ENCODE peak calls at places on chromosomes 13 and 19, in nine cellular contexts. J is H9, O is heart left ventricle, N is mammary epithelial cell, T is IMR-90, I is Panc1, W is SK-N-SH, B is lung, P is breast epithelium. L is an unnamed sample. For H3K9me3, the result is how much of the 10 kb centered on the place peaks cover.

GRCh38 chr13:97369269-97369893 is 64.6 kb upstream of the RAP2A start:
- DNase-seq in J (no peak), O (no peak), N (no peak), T (no peak), I (no peak), W (no peak), B (no peak), P (no peak), L (no peak)

GRCh38 chr13:85313761-85314503 is 485.3 kb downstream of the SLITRK6 start:
- DNase-seq in J (no peak), O (no peak), N (peak), T (peak), I (peak), W (peak), B (no peak), P (no peak), L (no peak)

GRCh38 chr13:27917121-27917947 is 2.5 kb upstream of the PDX1 start:
- DNase-seq in J (peak), O (no peak), N (no peak), T (no peak), I (no peak), W (no peak), B (no peak), P (no peak), L (no peak)

GRCh38 chr19:46913852-46914430 is 53.1 kb downstream of the ARHGAP35 start:
- DNase-seq in J (no peak), O (no peak), N (peak), T (peak), I (no peak), W (no peak), B (no peak), P (no peak), L (no peak)

GRCh38 chr19:12703056-12703455 is 6.6 kb upstream of the FBXW9 start:
- DNase-seq in J (peak), O (no peak), N (peak), T (peak), I (no peak), W (peak), B (no peak), P (no peak), L (no peak)

GRCh38 chr13:104984296-104984818 is 1551.1 kb downstream of the EFNB2 start:
- DNase-seq in J (no peak), O (peak), N (peak), T (peak), I (no peak), W (peak), B (no peak), P (no peak), L (peak)

GRCh38 chr13:41465215-41465907 is 8.0 kb downstream of the RGCC start:
- DNase-seq in J (no peak), O (peak), N (peak), T (peak), I (no peak), W (no peak), B (peak), P (peak), L (peak)

GRCh38 chr19:38062959-38063786 is 156.2 kb downstream of the SIPA1L3 start:
- DNase-seq in J (no peak), O (no peak), N (no peak), T (peak), I (no peak), W (peak), B (no peak), P (no peak), L (no peak)

GRCh38 chr13:71773534-71773933 is 93.5 kb downstream of the DACH1 start:
- DNase-seq in J (no peak), O (no peak), N (no peak), T (no peak), I (no peak), W (no peak), B (no peak), P (no peak), L (no peak)

GRCh38 chr19:34096020-34096915 is 76.0 kb upstream of the LSM14A start:
- DNase-seq in J (peak), O (no peak), N (peak), T (peak), I (peak), W (peak), B (no peak), P (no peak), L (no peak)

GRCh38 chr13:24008679-24009078 is 111.4 kb upstream of the C1QTNF9B start:
- DNase-seq in J (no peak), O (no peak), N (no peak), T (peak), I (no peak), W (no peak), B (no peak), P (no peak), L (no peak)

GRCh38 chr19:16896913-16897571 is 8.2 kb downstream of the F2RL3 start:
- DNase-seq in J (peak), O (peak), N (peak), T (peak), I (peak), W (peak), B (peak), P (peak), L (peak)

GRCh38 chr13:32309812-32310706 is 5.1 kb downstream of the ZAR1L start:
- DNase-seq in J (peak), O (no peak), N (peak), T (peak), I (peak), W (peak), B (no peak), P (no peak), L (no peak)

GRCh38 chr13:44312898-44313551 is 60.6 kb upstream of the SERP2 start:
- DNase-seq in J (no peak), O (no peak), N (peak), T (peak), I (peak), W (no peak), B (no peak), P (no peak), L (no peak)

GRCh38 chr19:29565171-29565570 is 39.4 kb downstream of the VSTM2B start:
- DNase-seq in J (no peak), O (no peak), N (no peak), T (no peak), I (no peak), W (no peak), B (no peak), P (no peak), L (no peak)

GRCh38 chr13:18944501-18945068 is 237.0 kb downstream of the TUBA3C start:
- DNase-seq in J (no peak), O (no peak), N (no peak), T (no peak), I (no peak), W (no peak), B (no peak), P (no peak), L (no peak)

GRCh38 chr13:30338331-30338851 is 31.0 kb upstream of the KATNAL1 start:
- DNase-seq in J (no peak), O (no peak), N (peak), T (peak), I (no peak), W (no peak), B (no peak), P (no peak), L (peak)

GRCh38 chr19:12365094-12365371 is 450 bp downstream of the ZNF442 start:
- DNase-seq in J (no peak), O (no peak), N (peak), T (peak), I (no peak), W (peak), B (no peak), P (peak), L (peak)

GRCh38 chr13:50693755-50694154 is 149.7 kb downstream of the DLEU7 start:
- DNase-seq in J (no peak), O (peak), N (no peak), T (no peak), I (no peak), W (no peak), B (peak), P (no peak), L (no peak)

GRCh38 chr13:98447881-98448641 is 128.8 kb downstream of the STK24 start:
- DNase-seq in J (peak), O (peak), N (no peak), T (no peak), I (no peak), W (peak), B (no peak), P (no peak), L (no peak)

GRCh38 chr13:101706651-101707050 is 254.2 kb downstream of the ITGBL1 start:
- DNase-seq in J (no peak), O (peak), N (peak), T (peak), I (no peak), W (no peak), B (peak), P (peak), L (peak)

GRCh38 chr19:2603320-2603719 is 99.2 kb downstream of the GNG7 start:
- DNase-seq in J (peak), O (peak), N (no peak), T (no peak), I (no peak), W (no peak), B (no peak), P (no peak), L (no peak)

GRCh38 chr19:46821512-46822359 is 28.9 kb downstream of the AP2S1 start:
- DNase-seq in J (peak), O (peak), N (no peak), T (no peak), I (no peak), W (no peak), B (no peak), P (no peak), L (no peak)

GRCh38 chr13:98410591-98410990 is 166.3 kb downstream of the STK24 start:
- DNase-seq in J (no peak), O (no peak), N (no peak), T (no peak), I (no peak), W (no peak), B (no peak), P (no peak), L (no peak)

GRCh38 chr19:52786078-52786463 is 520 bp downstream of the ZNF600 start:
- DNase-seq in J (no peak), O (peak), N (peak), T (no peak), I (no peak), W (peak), B (no peak), P (no peak), L (no peak)

GRCh38 chr19:39592381-39592780 is 9.9 kb upstream of the LGALS13 start:
- DNase-seq in J (no peak), O (no peak), N (no peak), T (no peak), I (no peak), W (no peak), B (no peak), P (no peak), L (no peak)

GRCh38 chr19:35144600-35145436 is 1.8 kb downstream of the FXYD7 start:
- DNase-seq in J (peak), O (no peak), N (peak), T (no peak), I (no peak), W (no peak), B (peak), P (no peak), L (no peak)

GRCh38 chr13:35888327-35888940 is 242.7 kb downstream of the DCLK1 start:
- DNase-seq in J (no peak), O (no peak), N (no peak), T (peak), I (no peak), W (peak), B (peak), P (no peak), L (no peak)

DNA sequence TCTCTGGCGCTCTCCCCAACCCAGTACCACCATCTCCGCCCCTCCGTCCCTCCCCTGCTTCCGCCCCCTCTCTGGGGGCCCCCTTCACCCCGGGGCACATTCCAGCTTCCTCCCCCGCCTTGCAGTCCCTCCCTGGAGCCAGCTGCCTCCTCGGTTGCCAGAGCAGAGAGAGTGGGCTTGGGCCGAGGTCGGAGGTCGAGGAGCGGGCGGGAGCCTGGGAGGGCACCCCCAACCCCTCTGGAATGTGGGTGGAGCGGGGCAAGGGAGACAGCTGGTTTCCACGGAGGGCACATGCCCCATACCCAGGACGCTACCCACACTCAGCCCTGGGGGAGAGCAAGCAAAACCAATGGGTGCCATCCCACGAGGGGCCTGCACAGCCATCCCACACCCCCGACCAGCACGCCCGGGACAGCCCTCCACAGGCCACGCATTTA is 6.4 kb upstream of the CIRBP start:
- DNase-seq in J (no peak), O (no peak), N (no peak), T (no peak), I (no peak), W (no peak), B (no peak), P (peak), L (no peak)
- H3K27ac ChIP-seq in J (no peak), O (peak), N (peak), T (peak), I (peak), W (no peak), B (peak), P (peak), L (peak)

DNA sequence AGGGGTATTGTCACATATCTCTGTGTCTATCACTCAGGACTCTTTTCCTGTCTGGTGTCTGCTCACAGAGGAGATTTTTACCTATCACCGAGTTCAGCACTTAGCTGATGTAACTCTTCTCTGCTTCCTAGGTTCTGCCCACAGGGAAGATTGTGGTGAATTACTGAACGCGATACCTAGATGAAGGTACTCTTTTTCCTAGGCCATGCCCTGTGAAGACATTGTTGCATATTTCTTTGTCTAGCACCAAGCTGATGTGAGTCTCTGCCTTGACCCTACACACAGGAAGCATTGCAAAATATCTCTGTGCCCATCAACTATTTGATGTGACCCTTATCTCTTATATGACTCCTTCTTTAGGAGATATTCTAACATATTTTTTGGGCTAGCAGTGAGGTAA is 72.1 kb upstream of the ZNF43 start:
- DNase-seq in J (no peak), O (no peak), N (no peak), T (no peak), I (no peak), W (no peak), B (no peak), P (no peak), L (no peak)
- H3K9me3 ChIP-seq in J (half or more), O (under half), N (half or more), T (under half), I (under half), W (under half), B (under half), P (under half), L (under half)

GRCh38 chr19:50657672-50658437 is 8.6 kb downstream of the C19orf81 start:
- DNase-seq in J (peak), O (peak), N (peak), T (peak), I (peak), W (peak), B (peak), P (peak), L (peak)

GRCh38 chr19:50659318-50660082 is 10.3 kb downstream of the C19orf81 start:
- DNase-seq in J (no peak), O (no peak), N (no peak), T (no peak), I (no peak), W (peak), B (no peak), P (no peak), L (no peak)

GRCh38 chr19:50660083-50660366 is 10.8 kb downstream of the C19orf81 start:
- DNase-seq in J (no peak), O (no peak), N (no peak), T (no peak), I (no peak), W (no peak), B (no peak), P (no peak), L (no peak)

GRCh38 chr19:50657222-50657669 is 8.0 kb downstream of the C19orf81 start:
- DNase-seq in J (no peak), O (no peak), N (no peak), T (no peak), I (no peak), W (no peak), B (no peak), P (no peak), L (no peak)

GRCh38 chr19:50658438-50659317 is 9.4 kb downstream of the C19orf81 start:
- DNase-seq in J (peak), O (peak), N (peak), T (peak), I (no peak), W (peak), B (peak), P (peak), L (peak)
- TF ChIP-seq CTCF in J (no peak), O (no peak), N (no peak), T (no peak), I (no peak), W (no peak), B (no peak), P (no peak), L (no peak)

DNA sequence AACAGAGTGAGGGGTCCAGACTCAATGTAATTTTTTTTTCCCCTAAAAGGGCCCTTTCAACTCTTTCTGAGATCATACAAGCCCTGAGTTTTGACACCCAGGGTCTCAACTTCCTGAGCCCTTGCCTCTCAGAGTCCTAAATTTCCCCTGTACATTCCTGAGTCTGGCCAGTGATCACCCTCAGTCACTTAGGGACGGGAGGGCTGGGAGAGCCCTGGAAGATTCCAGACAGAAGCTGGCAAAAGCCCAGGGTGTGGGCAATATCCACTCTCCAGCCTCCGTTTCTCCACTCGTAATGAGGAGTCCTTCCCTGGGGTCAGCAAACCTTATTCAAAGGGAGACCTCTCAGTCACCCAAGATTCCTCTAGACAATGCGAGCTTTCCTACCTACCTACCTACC is 1.6 kb downstream of the PPP1R13L start:
- DNase-seq in J (no peak), O (no peak), N (no peak), T (no peak), I (no peak), W (no peak), B (no peak), P (no peak), L (peak)
- H3K27ac ChIP-seq in J (no peak), O (peak), N (peak), T (no peak), I (peak), W (no peak), B (peak), P (peak), L (no peak)

GRCh38 chr19:10392120-10392519 is 11.2 kb downstream of the CDC37 start:
- DNase-seq in J (no peak), O (no peak), N (no peak), T (no peak), I (no peak), W (no peak), B (no peak), P (no peak), L (no peak)

GRCh38 chr19:10393137-10393536 is 10.2 kb downstream of the CDC37 start:
- DNase-seq in J (no peak), O (no peak), N (no peak), T (no peak), I (no peak), W (no peak), B (no peak), P (no peak), L (no peak)

GRCh38 chr19:10388957-10389356 is 8.6 kb upstream of the TYK2 start:
- DNase-seq in J (peak), O (peak), N (peak), T (peak), I (peak), W (peak), B (peak), P (peak), L (peak)

GRCh38 chr19:10389863-10390262 is 9.5 kb upstream of the TYK2 start:
- DNase-seq in J (peak), O (no peak), N (no peak), T (no peak), I (no peak), W (no peak), B (no peak), P (no peak), L (no peak)

GRCh38 chr19:10390652-10391286 is 10.4 kb upstream of the TYK2 start:
- DNase-seq in J (peak), O (no peak), N (peak), T (peak), I (peak), W (peak), B (peak), P (peak), L (peak)
- H3K9me3 ChIP-seq in J (under half), O (under half), N (under half), T (under half), I (under half), W (under half), B (under half), P (under half), L (under half)

DNA sequence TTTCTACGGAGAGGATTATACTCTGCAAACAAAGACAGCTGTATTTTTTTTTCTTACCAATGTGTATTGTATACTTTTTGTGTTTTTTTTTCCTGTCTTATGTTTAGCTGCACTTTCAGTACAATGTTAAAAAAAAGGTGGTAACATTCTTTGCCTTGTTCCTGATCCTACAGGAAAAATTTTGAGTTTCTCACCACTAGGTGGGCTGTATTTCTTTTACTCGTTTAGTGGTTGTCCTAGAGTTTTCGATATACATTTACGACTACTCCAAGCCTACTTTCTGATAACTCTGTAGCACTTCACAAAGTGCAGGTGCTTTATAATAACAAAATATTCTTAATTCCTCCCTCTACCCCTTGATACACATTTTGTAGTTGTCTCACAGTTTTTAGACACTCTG is 652.2 kb downstream of the UQCRFS1 start:
- DNase-seq in J (no peak), O (no peak), N (no peak), T (no peak), I (no peak), W (no peak), B (no peak), P (no peak), L (no peak)
- TF ChIP-seq CTCF in J (peak), O (no peak), N (no peak), T (no peak), I (peak), W (peak), B (no peak), P (no peak), L (no peak)

GRCh38 chr19:54795763-54796162 is 7.6 kb upstream of the KIR2DL4 start:
- DNase-seq in J (no peak), O (no peak), N (no peak), T (no peak), I (no peak), W (no peak), B (no peak), P (no peak), L (no peak)
- H3K27ac ChIP-seq in J (no peak), O (no peak), N (no peak), T (no peak), I (no peak), W (no peak), B (no peak), P (no peak), L (no peak)

L was measured in adrenal gland.